ENCODE peak calls at places on chromosomes 12 and 14, in four cellular contexts. One of them, this sample, is unnamed.

GRCh38 chr12:10211975-10212622 is 578 bp upstream of the GABARAPL1 start:
- DNase-seq in HEK293T: peak; percentile 92
- DNase-seq in HepG2: peak; percentile 95
- DNase-seq in GM12878: no peak
- DNase-seq in this sample: peak; percentile 91

GRCh38 chr14:73739899-73740685 is 25.9 kb upstream of the PNMA1 start:
- DNase-seq in HEK293T: no peak
- DNase-seq in HepG2: no peak
- DNase-seq in GM12878: no peak
- DNase-seq in this sample: no peak

GRCh38 chr14:104499784-104500496 is 79.6 kb upstream of the C14orf180 start:
- DNase-seq in HEK293T: no peak
- DNase-seq in HepG2: no peak
- DNase-seq in GM12878: no peak
- DNase-seq in this sample: no peak

GRCh38 chr12:22039361-22039760 is 6.7 kb upstream of the CMAS start:
- DNase-seq in HEK293T: no peak
- DNase-seq in HepG2: no peak
- DNase-seq in GM12878: no peak
- DNase-seq in this sample: no peak

GRCh38 chr12:78209851-78210493 is 379.3 kb downstream of the NAV3 start:
- DNase-seq in HEK293T: no peak
- DNase-seq in HepG2: no peak
- DNase-seq in GM12878: no peak
- DNase-seq in this sample: no peak

GRCh38 chr12:80892597-80893445 is 44.9 kb downstream of the LIN7A start:
- DNase-seq in HEK293T: no peak
- DNase-seq in HepG2: no peak
- DNase-seq in GM12878: peak; percentile 9
- DNase-seq in this sample: no peak

GRCh38 chr12:67434653-67435375 is 165.7 kb downstream of the CAND1 start:
- DNase-seq in HEK293T: no peak
- DNase-seq in HepG2: peak; percentile 46
- DNase-seq in GM12878: no peak
- DNase-seq in this sample: no peak

GRCh38 chr14:62301076-62301475 is 538.9 kb downstream of the SNAPC1 start:
- DNase-seq in HEK293T: no peak
- DNase-seq in HepG2: no peak
- DNase-seq in GM12878: no peak
- DNase-seq in this sample: no peak

GRCh38 chr12:6336859-6337744 is 4.8 kb downstream of the TNFRSF1A start:
- DNase-seq in HEK293T: no peak
- DNase-seq in HepG2: no peak
- DNase-seq in GM12878: no peak
- DNase-seq in this sample: peak; percentile 73

GRCh38 chr12:106082216-106083175 is 56.3 kb downstream of the NUAK1 start:
- DNase-seq in HEK293T: peak; percentile 35
- DNase-seq in HepG2: no peak
- DNase-seq in GM12878: no peak
- DNase-seq in this sample: no peak

GRCh38 chr12:130752692-130753230 is 36.7 kb upstream of the RIMBP2 start:
- DNase-seq in HEK293T: no peak
- DNase-seq in HepG2: no peak
- DNase-seq in GM12878: no peak
- DNase-seq in this sample: no peak

GRCh38 chr12:67735868-67736267 is 87.3 kb downstream of the DYRK2 start:
- DNase-seq in HEK293T: no peak
- DNase-seq in HepG2: no peak
- DNase-seq in GM12878: no peak
- DNase-seq in this sample: no peak

GRCh38 chr12:19867151-19867550 is 427.9 kb downstream of the AEBP2 start:
- DNase-seq in HEK293T: no peak
- DNase-seq in HepG2: no peak
- DNase-seq in GM12878: no peak
- DNase-seq in this sample: no peak

GRCh38 chr12:49983892-49984291 is 11.1 kb downstream of the AQP6 start:
- DNase-seq in HEK293T: no peak
- DNase-seq in HepG2: no peak
- DNase-seq in GM12878: no peak
- DNase-seq in this sample: peak; percentile 65

GRCh38 chr12:18811268-18811667 is 73.3 kb downstream of the CAPZA3 start:
- DNase-seq in HEK293T: no peak
- DNase-seq in HepG2: no peak
- DNase-seq in GM12878: no peak
- DNase-seq in this sample: no peak

DNA sequence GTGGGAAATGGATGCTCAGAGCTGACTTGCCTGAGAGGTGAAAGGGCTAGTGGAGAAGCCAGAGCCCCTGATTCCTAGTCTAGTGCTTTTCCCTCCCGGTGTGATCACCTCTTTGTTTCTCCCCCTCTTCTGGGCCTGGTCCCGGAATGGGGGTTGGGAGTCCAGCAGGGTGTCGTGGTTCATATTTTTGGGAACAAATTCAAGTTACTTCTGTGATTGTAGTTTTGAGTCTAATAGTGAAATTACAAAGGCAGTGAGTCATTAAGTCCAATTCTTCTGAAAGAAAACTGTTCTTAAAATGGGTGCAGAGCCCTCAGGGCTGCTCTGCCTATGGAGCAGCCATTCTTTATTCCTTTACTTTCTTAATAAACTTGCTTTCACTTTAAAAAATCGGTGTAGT is 7.6 kb downstream of the SUSD6 start:
- DNase-seq in HEK293T: no peak
- DNase-seq in HepG2: no peak
- DNase-seq in GM12878: no peak
- DNase-seq in this sample: no peak
- TF ChIP-seq TARDBP in HEK293T: no peak
- TF ChIP-seq TARDBP in HepG2: no peak
- TF ChIP-seq TARDBP in GM12878: no peak
- TF ChIP-seq TARDBP in this sample: no peak

GRCh38 chr12:1912580-1913376 is 5.7 kb downstream of the CACNA2D4 start:
- DNase-seq in HEK293T: peak; percentile 2
- DNase-seq in HepG2: no peak
- DNase-seq in GM12878: no peak
- DNase-seq in this sample: no peak
- TF ChIP-seq TARDBP in HEK293T: no peak
- TF ChIP-seq TARDBP in HepG2: no peak
- TF ChIP-seq TARDBP in GM12878: no peak
- TF ChIP-seq TARDBP in this sample: no peak

GRCh38 chr14:95516554-95517209 is at the start of gene SYNE3:
- DNase-seq in HEK293T: peak; percentile 57
- DNase-seq in HepG2: no peak
- DNase-seq in GM12878: no peak
- DNase-seq in this sample: peak; percentile 80
- TF ChIP-seq TARDBP in HEK293T: no peak
- TF ChIP-seq TARDBP in HepG2: no peak
- TF ChIP-seq TARDBP in GM12878: no peak
- TF ChIP-seq TARDBP in this sample: no peak

DNA sequence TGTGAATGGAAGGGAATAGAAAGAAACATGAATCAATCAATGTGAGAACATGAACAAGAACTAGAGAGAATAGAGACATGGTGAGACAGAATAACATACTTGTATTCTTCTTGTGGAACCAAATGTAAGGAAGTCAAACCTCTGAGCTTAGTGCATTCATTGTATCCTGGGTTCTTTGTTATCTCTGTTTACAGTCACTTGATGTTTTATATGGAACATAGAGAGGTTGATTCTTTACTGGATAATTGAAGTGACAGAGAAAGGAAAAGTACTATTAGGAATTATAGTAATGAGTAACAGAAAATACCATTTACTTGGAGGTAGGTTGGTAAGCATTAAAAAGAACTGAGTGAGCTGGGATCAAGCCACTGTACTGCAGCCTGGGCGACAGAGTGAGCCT is 2.5 kb upstream of the WNK1 start:
- DNase-seq in HEK293T: no peak
- DNase-seq in HepG2: no peak
- DNase-seq in GM12878: no peak
- DNase-seq in this sample: peak; percentile 12
- TF ChIP-seq TARDBP in HEK293T: no peak
- TF ChIP-seq TARDBP in HepG2: no peak
- TF ChIP-seq TARDBP in GM12878: no peak
- TF ChIP-seq TARDBP in this sample: no peak

This sample was measured in K562.